ENCODE peak calls at places on chromosomes 4 and X, in nine cellular contexts. T, H, U, J, E, B, S, K and G are unnamed samples. For H3K36me3, the result is how much of the 10 kb centered on the place peaks cover.

GRCh38 chr4:158535130-158535614 is 13.5 kb downstream of the RXFP1 start:
- DNase-seq in K (no peak), H (no peak), E (no peak), B (no peak), T (peak), S (peak), U (peak), J (peak), G (peak)

GRCh38 chrX:43750248-43750676 is 94.2 kb downstream of the MAOA start:
- DNase-seq in E (peak), B (no peak), K (peak), S (peak), J (peak), H (peak), T (peak), U (peak), G (peak)

GRCh38 chrX:137052641-137053235 is 18.9 kb upstream of the GPR101 start:
- DNase-seq in E (no peak), S (no peak), T (no peak), K (no peak), J (no peak), U (peak), B (no peak), H (no peak), G (no peak)

GRCh38 chrX:19889582-19890342 is 2.4 kb upstream of the SH3KBP1 start:
- DNase-seq in J (peak), K (no peak), U (peak), B (no peak), S (peak), H (peak), E (no peak), T (peak), G (peak)

GRCh38 chrX:46574941-46575381 is 1.4 kb downstream of the CHST7 start:
- DNase-seq in T (peak), S (no peak), K (no peak), J (no peak), H (peak), U (peak), E (no peak), B (no peak), G (no peak)

GRCh38 chr4:145177906-145178538 is 2.4 kb downstream of the OTUD4 start:
- DNase-seq in U (no peak), T (peak), B (no peak), E (peak), J (peak), H (no peak), K (no peak), S (no peak), G (peak)

GRCh38 chr4:111632752-111633151 is 512.5 kb upstream of the FAM241A start:
- DNase-seq in K (no peak), E (no peak), B (no peak), H (no peak), S (no peak), J (peak), U (no peak), T (peak), G (peak)

GRCh38 chr4:78061939-78062603 is 4.9 kb downstream of the FRAS1 start:
- DNase-seq in T (peak), B (no peak), U (no peak), S (no peak), H (no peak), K (no peak), J (no peak), E (no peak), G (no peak)

GRCh38 chr4:25417014-25417413 is 40.0 kb downstream of the ANAPC4 start:
- DNase-seq in K (no peak), U (no peak), B (no peak), T (no peak), S (no peak), E (no peak), H (no peak), J (no peak), G (no peak)

GRCh38 chrX:1480082-1480785 is 27.5 kb upstream of the ASMTL start:
- DNase-seq in T (no peak), B (no peak), K (no peak), J (no peak), H (no peak), S (no peak), E (peak), U (no peak), G (no peak)

GRCh38 chr4:141153751-141154510 is 20.7 kb upstream of the RNF150 start:
- DNase-seq in E (peak), J (peak), K (no peak), H (peak), U (no peak), B (no peak), S (no peak), T (peak), G (peak)

GRCh38 chr4:141155586-141155985 is 22.3 kb upstream of the RNF150 start:
- DNase-seq in T (peak), U (no peak), B (no peak), S (no peak), H (no peak), J (no peak), K (no peak), E (no peak), G (peak)

GRCh38 chr4:141154725-141155124 is 21.5 kb upstream of the RNF150 start:
- DNase-seq in J (peak), B (no peak), U (no peak), E (no peak), S (no peak), H (no peak), T (peak), K (no peak), G (peak)

DNA sequence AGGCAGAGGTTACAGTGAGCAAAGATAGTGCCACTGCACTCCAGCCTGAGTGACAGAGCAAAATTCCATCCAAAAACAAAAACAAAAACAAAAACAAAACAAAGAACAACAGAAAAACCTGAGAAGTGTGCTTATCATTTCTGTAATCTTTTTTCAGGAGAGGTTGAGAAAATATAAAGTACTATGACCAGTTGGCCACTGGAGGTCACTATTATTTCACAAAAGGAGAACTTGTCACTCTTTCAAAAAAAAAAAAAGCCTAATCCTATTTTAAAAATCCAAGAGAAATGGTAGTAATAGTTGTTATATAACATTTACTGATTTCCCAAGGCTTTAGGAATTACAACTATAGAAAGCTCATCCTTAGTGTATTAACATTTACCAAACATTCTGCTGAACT is 24.9 kb upstream of the RNF150 start:
- DNase-seq in B (no peak), S (no peak), E (no peak), T (peak), H (peak), K (no peak), J (peak), U (peak), G (no peak)
- TF ChIP-seq CTCF in B (peak), S (peak), E (peak), T (peak), H (peak), K (peak), J (peak), U (peak), G (peak)

DNA sequence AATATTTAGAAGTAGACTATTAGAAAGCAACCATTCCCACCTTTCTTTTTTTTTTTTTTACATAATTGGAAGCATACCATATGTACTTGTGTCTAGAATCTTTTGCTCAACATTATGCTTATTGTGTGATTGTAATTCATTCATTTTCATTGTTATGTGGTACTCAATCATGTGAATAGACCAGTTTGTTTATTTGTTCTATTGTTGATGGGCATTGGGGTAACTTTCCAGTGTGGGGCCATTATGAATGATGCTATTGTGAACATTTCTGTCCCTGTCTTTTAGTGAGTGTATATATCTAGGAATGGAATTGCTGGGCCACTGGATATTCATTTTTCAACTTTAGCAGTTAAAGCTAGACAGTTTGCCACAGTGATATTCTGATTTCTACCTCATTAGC is 62.5 kb upstream of the MCUB start:
- DNase-seq in U (no peak), E (no peak), K (no peak), S (no peak), T (no peak), J (no peak), H (no peak), B (no peak), G (no peak)
- H3K36me3 ChIP-seq in U (under half), E (half or more), K (under half), S (under half), T (under half), J (under half), H (half or more), B (under half), G (under half)

DNA sequence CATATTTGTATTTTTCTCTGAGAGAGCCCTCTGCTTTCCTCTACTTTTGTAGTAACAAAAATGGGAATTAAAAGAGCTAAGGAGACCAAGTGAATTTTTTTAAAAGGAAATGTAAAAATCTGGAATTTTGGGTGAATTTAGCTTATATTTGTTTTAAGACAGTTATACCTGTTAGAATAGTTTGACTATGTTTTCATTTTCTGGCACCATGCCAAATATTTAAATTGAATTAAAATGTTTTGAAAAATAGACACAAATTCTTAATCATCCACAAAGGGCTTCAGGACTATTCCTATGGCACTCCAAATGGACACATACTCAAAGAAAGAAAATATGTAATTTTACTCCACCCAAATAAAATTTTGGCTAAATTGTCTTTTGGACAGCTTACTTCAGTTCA is 209.6 kb downstream of the SH3BGRL start:
- DNase-seq in T (no peak), S (no peak), B (no peak), E (no peak), J (no peak), U (no peak), H (no peak), K (no peak), G (no peak)
- H3K27ac ChIP-seq in T (no peak), S (no peak), B (no peak), E (no peak), J (no peak), U (no peak), H (no peak), K (no peak), G (no peak)

GRCh38 chr4:142663828-142664227 is 182.3 kb downstream of the INPP4B start:
- DNase-seq in T (peak), U (no peak), E (no peak), B (no peak), H (no peak), J (peak), S (no peak), K (no peak), G (peak)

GRCh38 chr4:142656178-142656577 is 189.9 kb downstream of the INPP4B start:
- DNase-seq in K (no peak), S (peak), E (no peak), B (no peak), T (peak), H (peak), U (no peak), J (no peak), G (peak)

GRCh38 chr4:142660728-142661127 is 185.4 kb downstream of the INPP4B start:
- DNase-seq in U (no peak), H (no peak), S (no peak), B (no peak), K (no peak), E (no peak), J (no peak), T (no peak), G (no peak)
- TF ChIP-seq CTCF in U (peak), H (no peak), S (peak), B (no peak), K (no peak), E (no peak), J (no peak), T (peak), G (no peak)

DNA sequence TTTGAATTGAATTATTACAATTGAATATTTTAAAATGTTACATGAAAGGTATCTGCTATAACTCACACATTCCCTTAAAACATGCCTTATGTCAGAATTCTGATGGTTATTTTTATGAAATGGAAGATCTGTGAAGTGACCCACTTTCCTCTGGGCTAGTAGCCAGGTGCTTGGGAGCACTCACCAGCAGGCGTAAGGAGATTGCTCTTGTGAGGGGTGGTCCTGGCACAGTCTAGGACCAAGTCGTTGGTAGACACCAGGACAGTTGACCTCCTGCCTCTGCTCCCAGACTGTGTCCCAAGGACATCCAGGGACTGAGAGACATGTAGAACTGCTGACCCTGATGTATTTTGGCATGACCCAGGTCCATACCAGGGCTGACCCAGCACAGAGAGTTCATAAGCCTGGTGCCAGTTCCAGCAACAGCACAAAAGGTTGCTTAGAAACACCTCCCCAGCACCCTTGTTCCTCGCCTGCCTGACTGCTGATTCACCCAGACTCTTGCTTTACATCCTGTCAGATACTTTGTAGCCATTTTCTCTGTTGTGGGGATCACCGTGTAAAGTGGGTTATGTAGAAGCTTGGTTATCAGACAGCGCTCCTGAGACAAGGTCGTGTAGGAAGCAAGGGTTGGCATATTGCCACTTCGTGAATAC is 48.5 kb downstream of the NELFA start:
- DNase-seq in H (no peak), U (no peak), E (no peak), K (no peak), J (peak), S (peak), T (peak), B (no peak), G (peak)
- H3K36me3 ChIP-seq in H (under half), U (under half), E (half or more), K (under half), J (under half), S (under half), T (under half), B (half or more), G (under half)

GRCh38 chr4:88736264-88736663 is 38.6 kb upstream of the NAP1L5 start:
- DNase-seq in J (no peak), K (no peak), E (no peak), S (no peak), B (no peak), H (no peak), T (no peak), U (no peak), G (no peak)

GRCh38 chr4:88737304-88738015 is 39.8 kb upstream of the NAP1L5 start:
- DNase-seq in K (peak), T (peak), J (peak), S (no peak), E (no peak), B (no peak), U (peak), H (no peak), G (peak)

GRCh38 chr4:88738714-88739366 is 41.2 kb upstream of the NAP1L5 start:
- DNase-seq in U (no peak), H (no peak), J (peak), T (no peak), K (no peak), S (no peak), E (no peak), B (no peak), G (no peak)

GRCh38 chr4:88735554-88735953 is 37.9 kb upstream of the NAP1L5 start:
- DNase-seq in S (no peak), B (no peak), E (no peak), K (no peak), J (peak), T (peak), H (no peak), U (no peak), G (peak)

DNA sequence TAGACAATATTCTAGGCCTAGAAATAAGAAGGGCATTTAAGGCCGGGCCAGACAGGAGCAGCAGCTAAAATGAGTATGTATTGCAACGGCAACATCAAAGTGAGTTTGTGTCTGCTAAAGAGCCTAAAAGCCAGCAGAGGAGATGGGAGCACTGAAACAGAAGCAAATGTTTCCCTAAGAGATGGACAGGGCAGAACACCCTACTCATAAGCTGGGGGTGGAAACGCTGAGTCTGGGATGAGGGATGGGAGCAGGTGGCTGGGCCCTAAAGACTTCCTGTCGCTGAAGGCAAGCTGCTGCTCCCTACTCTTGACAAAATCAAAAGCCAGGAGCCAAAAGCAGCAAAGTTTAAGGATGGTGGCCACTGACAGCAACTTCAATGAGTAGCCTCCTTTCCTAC is 40.5 kb upstream of the NAP1L5 start:
- DNase-seq in J (no peak), T (no peak), S (no peak), B (no peak), H (no peak), E (no peak), U (no peak), K (no peak), G (no peak)
- H3K27ac ChIP-seq in J (no peak), T (no peak), S (no peak), B (no peak), H (no peak), E (no peak), U (peak), K (peak), G (no peak)